ENCODE peak calls at places on chromosomes 4 and X, in seven cellular contexts. F is NCI-H1436; E is activated naive CD4-positive, alpha-beta T cell treated with anti-CD3 and anti-CD28 coated beads, Interleukin-2, amount 10 ng/mL, durations not matched to agents 7 days and 5 days; B is SW480; K is A549; T is choroid plexus epithelial cell; Q is NCI-H1092. Y is an unnamed sample.

GRCh38 chr4:98352403-98352802 is 91.2 kb downstream of the RAP1GDS1 start:
- DNase-seq in E (no peak), K (no peak), F (no peak), T (no peak), B (no peak), Q (no peak), Y (no peak)

GRCh38 chr4:128310266-128310697 is 22.7 kb upstream of the PGRMC2 start:
- DNase-seq in E (no peak), T (peak), F (no peak), K (peak), B (no peak), Q (peak), Y (no peak)

GRCh38 chr4:19983072-19983471 is 268.6 kb upstream of the SLIT2 start:
- DNase-seq in T (peak), B (no peak), K (no peak), Q (no peak), F (no peak), E (no peak), Y (no peak)

GRCh38 chr4:147940144-147940543 is 208.3 kb downstream of the ARHGAP10 start:
- DNase-seq in B (no peak), E (no peak), K (no peak), T (peak), Q (no peak), F (no peak), Y (no peak)

GRCh38 chr4:78560296-78560963 is 8.9 kb downstream of the ANXA3 start:
- DNase-seq in T (peak), B (peak), K (peak), E (no peak), F (no peak), Q (no peak), Y (no peak)

GRCh38 chr4:5237086-5237485 is 185.8 kb downstream of the STK32B start:
- DNase-seq in F (no peak), T (no peak), Q (no peak), E (no peak), B (no peak), K (no peak), Y (no peak)

GRCh38 chrX:148784137-148784536 is 283.7 kb downstream of the AFF2 start:
- DNase-seq in K (no peak), E (no peak), B (no peak), F (no peak), Q (no peak), T (no peak), Y (no peak)

GRCh38 chrX:48649109-48649508 is 34.5 kb upstream of the WAS start:
- DNase-seq in K (no peak), F (no peak), T (no peak), E (no peak), B (peak), Q (no peak), Y (no peak)

GRCh38 chr4:6338951-6339817 is 69.5 kb downstream of the WFS1 start:
- DNase-seq in T (no peak), E (no peak), B (no peak), F (no peak), Q (no peak), K (no peak), Y (no peak)